ENCODE peak calls at places on chromosome 5, in eight cellular contexts. One of them, this sample, is unnamed.

GRCh38 chr5:151141535-151141934 is 16.0 kb downstream of the ANXA6 start:
- DNase-seq in CD4-positive, alpha-beta T cell: peak
- DNase-seq in fibroblast of the aortic adventitia: peak
- DNase-seq in foreskin fibroblast: peak
- DNase-seq in Peyer's patch: peak
- DNase-seq in left ventricle myocardium inferior: peak
- DNase-seq in fibroblast of lung: no peak
- DNase-seq in psoas muscle: peak
- DNase-seq in this sample: no peak

GRCh38 chr5:180291234-180291940 is 496 bp downstream of the MAPK9 start:
- DNase-seq in CD4-positive, alpha-beta T cell: no peak
- DNase-seq in fibroblast of the aortic adventitia: no peak
- DNase-seq in foreskin fibroblast: peak
- DNase-seq in Peyer's patch: peak
- DNase-seq in left ventricle myocardium inferior: no peak
- DNase-seq in fibroblast of lung: no peak
- DNase-seq in psoas muscle: no peak
- DNase-seq in this sample: no peak

GRCh38 chr5:143128412-143129071 is 274.9 kb downstream of the NR3C1 start:
- DNase-seq in CD4-positive, alpha-beta T cell: no peak
- DNase-seq in fibroblast of the aortic adventitia: no peak
- DNase-seq in foreskin fibroblast: peak
- DNase-seq in Peyer's patch: no peak
- DNase-seq in left ventricle myocardium inferior: no peak
- DNase-seq in fibroblast of lung: no peak
- DNase-seq in psoas muscle: no peak
- DNase-seq in this sample: no peak

GRCh38 chr5:19986036-19986619 is 1.9 kb downstream of the CDH18 start:
- DNase-seq in CD4-positive, alpha-beta T cell: no peak
- DNase-seq in fibroblast of the aortic adventitia: peak
- DNase-seq in foreskin fibroblast: peak
- DNase-seq in Peyer's patch: no peak
- DNase-seq in left ventricle myocardium inferior: no peak
- DNase-seq in fibroblast of lung: peak
- DNase-seq in psoas muscle: no peak
- DNase-seq in this sample: no peak

GRCh38 chr5:104951829-104952228 is 1389.2 kb upstream of the NUDT12 start:
- DNase-seq in CD4-positive, alpha-beta T cell: no peak
- DNase-seq in fibroblast of the aortic adventitia: no peak
- DNase-seq in foreskin fibroblast: no peak
- DNase-seq in Peyer's patch: no peak
- DNase-seq in left ventricle myocardium inferior: no peak
- DNase-seq in fibroblast of lung: no peak
- DNase-seq in psoas muscle: no peak
- DNase-seq in this sample: no peak

GRCh38 chr5:14118551-14119320 is 24.4 kb upstream of the TRIO start:
- DNase-seq in CD4-positive, alpha-beta T cell: no peak
- DNase-seq in fibroblast of the aortic adventitia: no peak
- DNase-seq in foreskin fibroblast: no peak
- DNase-seq in Peyer's patch: no peak
- DNase-seq in left ventricle myocardium inferior: peak
- DNase-seq in fibroblast of lung: no peak
- DNase-seq in psoas muscle: no peak
- DNase-seq in this sample: no peak

GRCh38 chr5:115100556-115100955 is 69.2 kb downstream of the TRIM36 start:
- DNase-seq in CD4-positive, alpha-beta T cell: no peak
- DNase-seq in fibroblast of the aortic adventitia: peak
- DNase-seq in foreskin fibroblast: peak
- DNase-seq in Peyer's patch: no peak
- DNase-seq in left ventricle myocardium inferior: no peak
- DNase-seq in fibroblast of lung: peak
- DNase-seq in psoas muscle: no peak
- DNase-seq in this sample: no peak

GRCh38 chr5:149765932-149766331 is 35.8 kb downstream of the PPARGC1B start:
- DNase-seq in CD4-positive, alpha-beta T cell: no peak
- DNase-seq in fibroblast of the aortic adventitia: no peak
- DNase-seq in foreskin fibroblast: no peak
- DNase-seq in Peyer's patch: no peak
- DNase-seq in left ventricle myocardium inferior: no peak
- DNase-seq in fibroblast of lung: no peak
- DNase-seq in psoas muscle: no peak
- DNase-seq in this sample: no peak

GRCh38 chr5:79333852-79334557 is 98.1 kb downstream of the JMY start:
- DNase-seq in CD4-positive, alpha-beta T cell: no peak
- DNase-seq in fibroblast of the aortic adventitia: no peak
- DNase-seq in foreskin fibroblast: no peak
- DNase-seq in Peyer's patch: no peak
- DNase-seq in left ventricle myocardium inferior: no peak
- DNase-seq in fibroblast of lung: no peak
- DNase-seq in psoas muscle: no peak
- DNase-seq in this sample: no peak
- TF ChIP-seq CTCF in CD4-positive, alpha-beta T cell: no peak
- TF ChIP-seq CTCF in fibroblast of the aortic adventitia: no peak
- TF ChIP-seq CTCF in foreskin fibroblast: no peak
- TF ChIP-seq CTCF in Peyer's patch: no peak
- TF ChIP-seq CTCF in left ventricle myocardium inferior: no peak
- TF ChIP-seq CTCF in fibroblast of lung: no peak
- TF ChIP-seq CTCF in psoas muscle: no peak
- TF ChIP-seq CTCF in this sample: no peak

GRCh38 chr5:148113243-148113642 is 49.5 kb downstream of the SPINK5 start:
- DNase-seq in CD4-positive, alpha-beta T cell: no peak
- DNase-seq in fibroblast of the aortic adventitia: no peak
- DNase-seq in foreskin fibroblast: no peak
- DNase-seq in Peyer's patch: no peak
- DNase-seq in left ventricle myocardium inferior: no peak
- DNase-seq in fibroblast of lung: no peak
- DNase-seq in psoas muscle: no peak
- DNase-seq in this sample: no peak

GRCh38 chr5:148104226-148104625 is 40.4 kb downstream of the SPINK5 start:
- DNase-seq in CD4-positive, alpha-beta T cell: no peak
- DNase-seq in fibroblast of the aortic adventitia: no peak
- DNase-seq in foreskin fibroblast: no peak
- DNase-seq in Peyer's patch: no peak
- DNase-seq in left ventricle myocardium inferior: no peak
- DNase-seq in fibroblast of lung: no peak
- DNase-seq in psoas muscle: no peak
- DNase-seq in this sample: no peak

DNA sequence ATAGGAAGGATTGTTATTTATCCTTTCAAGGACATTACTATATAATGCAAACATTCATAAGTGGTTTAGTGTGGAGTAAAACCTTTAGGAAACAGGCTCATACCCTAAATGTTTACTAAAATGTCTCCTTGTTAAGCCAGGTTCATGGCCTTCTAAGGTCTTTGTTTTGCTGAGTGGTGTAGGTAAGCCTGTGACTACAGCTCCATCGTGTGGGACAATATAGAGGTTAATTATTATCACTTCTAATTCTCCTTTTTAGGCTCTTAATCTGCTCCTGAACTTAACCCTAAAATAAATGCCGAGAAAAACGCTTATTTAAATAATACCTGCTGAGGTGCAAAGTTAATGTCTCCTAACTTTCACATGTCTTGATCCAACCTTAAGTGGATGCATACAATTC is 43.8 kb downstream of the SPINK5 start:
- DNase-seq in CD4-positive, alpha-beta T cell: no peak
- DNase-seq in fibroblast of the aortic adventitia: no peak
- DNase-seq in foreskin fibroblast: no peak
- DNase-seq in Peyer's patch: no peak
- DNase-seq in left ventricle myocardium inferior: no peak
- DNase-seq in fibroblast of lung: peak
- DNase-seq in psoas muscle: no peak
- DNase-seq in this sample: no peak
- TF ChIP-seq CTCF in CD4-positive, alpha-beta T cell: no peak
- TF ChIP-seq CTCF in fibroblast of the aortic adventitia: no peak
- TF ChIP-seq CTCF in foreskin fibroblast: no peak
- TF ChIP-seq CTCF in Peyer's patch: no peak
- TF ChIP-seq CTCF in left ventricle myocardium inferior: peak
- TF ChIP-seq CTCF in fibroblast of lung: no peak
- TF ChIP-seq CTCF in psoas muscle: no peak
- TF ChIP-seq CTCF in this sample: no peak

GRCh38 chr5:55551298-55551846 is 16.6 kb upstream of the PLPP1 start:
- DNase-seq in CD4-positive, alpha-beta T cell: no peak
- DNase-seq in fibroblast of the aortic adventitia: no peak
- DNase-seq in foreskin fibroblast: no peak
- DNase-seq in Peyer's patch: no peak
- DNase-seq in left ventricle myocardium inferior: no peak
- DNase-seq in fibroblast of lung: no peak
- DNase-seq in psoas muscle: no peak
- DNase-seq in this sample: no peak

GRCh38 chr5:55554879-55555278 is 20.1 kb upstream of the PLPP1 start:
- DNase-seq in CD4-positive, alpha-beta T cell: no peak
- DNase-seq in fibroblast of the aortic adventitia: no peak
- DNase-seq in foreskin fibroblast: no peak
- DNase-seq in Peyer's patch: no peak
- DNase-seq in left ventricle myocardium inferior: no peak
- DNase-seq in fibroblast of lung: no peak
- DNase-seq in psoas muscle: no peak
- DNase-seq in this sample: no peak

GRCh38 chr5:55551904-55552303 is 17.1 kb upstream of the PLPP1 start:
- DNase-seq in CD4-positive, alpha-beta T cell: no peak
- DNase-seq in fibroblast of the aortic adventitia: no peak
- DNase-seq in foreskin fibroblast: no peak
- DNase-seq in Peyer's patch: no peak
- DNase-seq in left ventricle myocardium inferior: no peak
- DNase-seq in fibroblast of lung: no peak
- DNase-seq in psoas muscle: no peak
- DNase-seq in this sample: no peak

GRCh38 chr5:55558484-55558883 is 23.7 kb upstream of the PLPP1 start:
- DNase-seq in CD4-positive, alpha-beta T cell: no peak
- DNase-seq in fibroblast of the aortic adventitia: no peak
- DNase-seq in foreskin fibroblast: no peak
- DNase-seq in Peyer's patch: no peak
- DNase-seq in left ventricle myocardium inferior: no peak
- DNase-seq in fibroblast of lung: no peak
- DNase-seq in psoas muscle: no peak
- DNase-seq in this sample: no peak

GRCh38 chr5:55557123-55557522 is 22.4 kb upstream of the PLPP1 start:
- DNase-seq in CD4-positive, alpha-beta T cell: no peak
- DNase-seq in fibroblast of the aortic adventitia: no peak
- DNase-seq in foreskin fibroblast: no peak
- DNase-seq in Peyer's patch: no peak
- DNase-seq in left ventricle myocardium inferior: no peak
- DNase-seq in fibroblast of lung: no peak
- DNase-seq in psoas muscle: no peak
- DNase-seq in this sample: no peak
- TF ChIP-seq CTCF in CD4-positive, alpha-beta T cell: no peak
- TF ChIP-seq CTCF in fibroblast of the aortic adventitia: no peak
- TF ChIP-seq CTCF in foreskin fibroblast: no peak
- TF ChIP-seq CTCF in Peyer's patch: no peak
- TF ChIP-seq CTCF in left ventricle myocardium inferior: no peak
- TF ChIP-seq CTCF in fibroblast of lung: no peak
- TF ChIP-seq CTCF in psoas muscle: no peak
- TF ChIP-seq CTCF in this sample: no peak

DNA sequence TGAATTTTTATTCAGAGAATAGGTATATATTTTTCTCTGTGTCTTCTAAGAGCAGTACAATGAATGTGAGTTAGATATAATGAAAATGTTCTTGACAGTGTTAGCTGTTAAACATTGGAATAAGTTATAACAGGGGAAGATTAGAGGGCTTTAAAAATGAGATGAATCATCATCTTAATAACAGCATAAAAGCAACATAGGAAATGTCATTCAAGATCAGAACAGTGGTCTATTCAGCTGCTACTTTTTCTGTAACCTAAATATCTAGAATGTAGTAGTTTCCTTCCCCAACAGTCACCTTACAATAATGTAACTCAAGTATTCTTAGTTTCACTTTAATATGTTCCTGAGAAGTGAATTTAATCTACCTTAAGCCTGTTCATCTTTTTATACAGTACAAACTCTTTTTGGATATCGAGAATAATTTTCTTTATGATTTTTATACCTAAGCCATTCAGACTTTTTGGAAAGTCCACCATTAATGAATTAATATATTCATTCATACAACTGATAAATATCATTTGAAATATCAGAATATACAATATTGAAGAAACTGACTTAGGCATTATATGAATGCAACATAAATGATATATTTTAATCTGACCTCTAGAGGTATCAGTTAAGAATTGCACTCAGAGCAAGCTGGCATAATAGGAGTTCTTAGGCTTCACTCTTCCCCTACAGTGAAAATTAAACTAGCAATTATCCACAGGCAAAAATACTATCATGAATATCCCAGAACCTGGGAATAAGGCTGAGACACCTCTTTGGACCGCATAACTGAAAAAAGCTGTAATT is 66.1 kb upstream of the EDIL3 start:
- DNase-seq in CD4-positive, alpha-beta T cell: no peak
- DNase-seq in fibroblast of the aortic adventitia: peak
- DNase-seq in foreskin fibroblast: peak
- DNase-seq in Peyer's patch: no peak
- DNase-seq in left ventricle myocardium inferior: no peak
- DNase-seq in fibroblast of lung: peak
- DNase-seq in psoas muscle: no peak
- DNase-seq in this sample: no peak
- TF ChIP-seq CTCF in CD4-positive, alpha-beta T cell: no peak
- TF ChIP-seq CTCF in fibroblast of the aortic adventitia: peak
- TF ChIP-seq CTCF in foreskin fibroblast: peak
- TF ChIP-seq CTCF in Peyer's patch: no peak
- TF ChIP-seq CTCF in left ventricle myocardium inferior: peak
- TF ChIP-seq CTCF in fibroblast of lung: peak
- TF ChIP-seq CTCF in psoas muscle: no peak
- TF ChIP-seq CTCF in this sample: peak

GRCh38 chr5:27682600-27682999 is 644.2 kb upstream of the CDH9 start:
- DNase-seq in CD4-positive, alpha-beta T cell: no peak
- DNase-seq in fibroblast of the aortic adventitia: no peak
- DNase-seq in foreskin fibroblast: no peak
- DNase-seq in Peyer's patch: no peak
- DNase-seq in left ventricle myocardium inferior: no peak
- DNase-seq in fibroblast of lung: no peak
- DNase-seq in psoas muscle: no peak
- DNase-seq in this sample: no peak
- TF ChIP-seq CTCF in CD4-positive, alpha-beta T cell: no peak
- TF ChIP-seq CTCF in fibroblast of the aortic adventitia: no peak
- TF ChIP-seq CTCF in foreskin fibroblast: no peak
- TF ChIP-seq CTCF in Peyer's patch: no peak
- TF ChIP-seq CTCF in left ventricle myocardium inferior: no peak
- TF ChIP-seq CTCF in fibroblast of lung: no peak
- TF ChIP-seq CTCF in psoas muscle: no peak
- TF ChIP-seq CTCF in this sample: no peak

This sample was measured in osteocyte.